ENCODE peak calls at places on chromosomes 12 and 14, in six cellular contexts. J is HFF-Myc, X is endothelial cell of umbilical vein, C is GM10248, Q is mesothelial cell of epicardium, K is H9. P is an unnamed sample.

GRCh38 chr12:106739815-106740552 is 34.5 kb upstream of the RIC8B start:
- DNase-seq in J (no peak), C (no peak), X (no peak), Q (no peak), K (no peak), P (no peak)

GRCh38 chr12:102172436-102172835 is 25.2 kb downstream of the PMCH start:
- DNase-seq in X (peak), J (no peak), Q (no peak), K (no peak), C (no peak), P (no peak)

GRCh38 chr12:9951026-9951652 is 19.0 kb upstream of the CLEC2A start:
- DNase-seq in K (no peak), J (no peak), X (no peak), Q (no peak), C (no peak), P (no peak)

GRCh38 chr12:116434155-116435065 is 124.8 kb upstream of the MAP1LC3B2 start:
- DNase-seq in K (peak), J (peak), C (no peak), Q (peak), X (peak), P (no peak)

GRCh38 chr14:92659765-92660561 is 88.5 kb downstream of the LGMN start:
- DNase-seq in C (no peak), X (no peak), Q (no peak), J (no peak), K (no peak), P (no peak)

GRCh38 chr14:36717363-36717762 is 55.7 kb downstream of the PAX9 start:
- DNase-seq in Q (no peak), K (peak), X (no peak), J (no peak), C (no peak), P (no peak)

GRCh38 chr12:47155457-47156166 is 75.9 kb upstream of the AMIGO2 start:
- DNase-seq in C (no peak), K (no peak), J (no peak), Q (no peak), X (no peak), P (no peak)

GRCh38 chr12:48682927-48683326 is 889 bp upstream of the KANSL2 start:
- DNase-seq in J (no peak), C (no peak), K (no peak), Q (no peak), X (no peak), P (no peak)

GRCh38 chr14:21668377-21668776 is 5.2 kb downstream of the OR4E1 start:
- DNase-seq in C (no peak), K (no peak), X (peak), J (no peak), Q (no peak), P (no peak)

GRCh38 chr14:104367811-104368750 is 211.5 kb upstream of the C14orf180 start:
- DNase-seq in J (no peak), Q (no peak), K (no peak), X (no peak), C (no peak), P (no peak)

GRCh38 chr14:60650382-60650961 is 1.2 kb upstream of the SIX1 start:
- DNase-seq in C (no peak), Q (no peak), K (no peak), X (no peak), J (no peak), P (no peak)

GRCh38 chr12:84920331-84920730 is 7.7 kb upstream of the SLC6A15 start:
- DNase-seq in C (no peak), K (no peak), X (no peak), J (no peak), Q (no peak), P (no peak)

GRCh38 chr14:64673748-64674147 is 30.5 kb upstream of the PLEKHG3 start:
- DNase-seq in K (no peak), J (no peak), X (no peak), Q (no peak), C (no peak), P (peak)

GRCh38 chr14:61477845-61478438 is 156.6 kb downstream of the PRKCH start:
- DNase-seq in C (no peak), J (no peak), Q (no peak), K (no peak), X (peak), P (peak)

GRCh38 chr12:77724367-77724957 is 106.2 kb upstream of the NAV3 start:
- DNase-seq in C (no peak), X (peak), J (no peak), K (no peak), Q (no peak), P (no peak)

GRCh38 chr14:21703357-21704339 is 30.0 kb upstream of the OR4E1 start:
- DNase-seq in J (no peak), X (no peak), C (no peak), K (no peak), Q (no peak), P (no peak)

GRCh38 chr12:100207311-100207710 is 6.7 kb downstream of the ACTR6 start:
- DNase-seq in J (no peak), X (no peak), Q (no peak), C (no peak), K (no peak), P (no peak)

GRCh38 chr14:30621354-30621953 is 665 bp upstream of the SCFD1 start:
- DNase-seq in X (no peak), J (no peak), Q (no peak), K (peak), C (no peak), P (peak)

GRCh38 chr12:72094490-72094889 is 155.8 kb downstream of the TPH2 start:
- DNase-seq in Q (no peak), X (no peak), K (no peak), J (no peak), C (no peak), P (no peak)

GRCh38 chr12:124774054-124774461 is 89.6 kb downstream of the SCARB1 start:
- DNase-seq in Q (no peak), K (no peak), C (peak), X (no peak), J (no peak), P (peak)

GRCh38 chr14:94097091-94097490 is 13.4 kb upstream of the IFI27 start:
- DNase-seq in K (no peak), X (no peak), J (no peak), Q (no peak), C (no peak), P (no peak)

GRCh38 chr14:65927871-65928270 is 515.3 kb downstream of the FUT8 start:
- DNase-seq in C (no peak), X (no peak), J (no peak), Q (no peak), K (no peak), P (no peak)

GRCh38 chr12:99154264-99154982 is 493.1 kb upstream of the GARIN6 start:
- DNase-seq in Q (peak), X (no peak), K (peak), J (no peak), C (no peak), P (no peak)

GRCh38 chr12:11840350-11840749 is 190.9 kb downstream of the ETV6 start:
- DNase-seq in K (no peak), J (no peak), C (no peak), Q (no peak), X (peak), P (no peak)

GRCh38 chr12:11307143-11307542 is 3.1 kb downstream of the PRB4 start:
- DNase-seq in K (no peak), C (no peak), Q (no peak), X (no peak), J (no peak), P (no peak)

GRCh38 chr12:76859621-76860020 is 19.2 kb downstream of the CSRP2 start:
- DNase-seq in X (no peak), J (no peak), K (no peak), Q (no peak), C (no peak), P (no peak)

GRCh38 chr12:108207791-108208730 is 79.0 kb downstream of the WSCD2 start:
- DNase-seq in C (no peak), X (no peak), Q (no peak), J (no peak), K (no peak), P (no peak)

GRCh38 chr12:53809005-53809404 is 57.2 kb upstream of the CISTR start:
- DNase-seq in J (no peak), C (no peak), K (no peak), Q (no peak), X (no peak), P (no peak)

GRCh38 chr14:84375235-84375634 is 1154.7 kb upstream of the FLRT2 start:
- DNase-seq in K (no peak), J (peak), X (peak), C (no peak), Q (no peak), P (no peak)

GRCh38 chr14:58280954-58281787 is 17.2 kb upstream of the ARID4A start:
- DNase-seq in K (no peak), Q (no peak), J (peak), X (peak), C (peak), P (peak)

GRCh38 chr14:64337901-64338615 is 43.9 kb upstream of the ESR2 start:
- DNase-seq in J (peak), K (peak), X (peak), C (peak), Q (peak), P (no peak)

GRCh38 chr12:113424915-113425823 is 3.0 kb downstream of the SDSL start:
- DNase-seq in C (peak), Q (peak), K (peak), J (no peak), X (peak), P (peak)

GRCh38 chr12:121072147-121072546 is 33.1 kb upstream of the OASL start:
- DNase-seq in C (no peak), Q (no peak), X (no peak), K (no peak), J (no peak), P (no peak)

GRCh38 chr14:65852689-65853088 is 440.2 kb downstream of the FUT8 start:
- DNase-seq in K (no peak), X (no peak), C (no peak), J (no peak), Q (no peak), P (no peak)

GRCh38 chr14:97705976-97706375 is 908.8 kb downstream of the VRK1 start:
- DNase-seq in J (no peak), X (no peak), Q (no peak), C (no peak), K (no peak), P (no peak)

GRCh38 chr12:113040722-113041168 is 15.8 kb upstream of the DTX1 start:
- DNase-seq in X (peak), J (peak), C (no peak), Q (no peak), K (no peak), P (no peak)

DNA sequence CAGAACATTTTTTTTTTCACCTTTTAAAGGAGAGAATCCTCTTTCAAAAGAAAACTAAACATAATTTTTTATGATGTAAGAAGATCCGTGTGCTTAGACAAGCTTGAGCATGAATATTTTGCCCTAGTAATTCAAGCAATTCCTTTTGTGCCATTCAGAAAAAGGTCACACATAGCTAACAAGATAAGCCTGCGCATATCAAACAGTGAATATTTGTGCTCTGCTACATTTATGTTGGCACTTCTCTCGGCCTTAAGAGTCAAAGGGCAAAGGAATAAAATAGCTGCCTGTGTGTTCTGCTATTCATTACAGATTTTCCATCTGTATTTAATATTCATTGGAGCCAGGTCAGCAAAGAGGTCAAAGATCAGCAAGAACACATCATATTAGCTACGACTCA is 163.4 kb downstream of the TMTC3 start:
- DNase-seq in J (no peak), C (no peak), X (peak), Q (no peak), K (no peak), P (no peak)
- TF ChIP-seq CTCF in J (no peak), C (no peak), X (no peak), Q (no peak), K (no peak), P (no peak)

DNA sequence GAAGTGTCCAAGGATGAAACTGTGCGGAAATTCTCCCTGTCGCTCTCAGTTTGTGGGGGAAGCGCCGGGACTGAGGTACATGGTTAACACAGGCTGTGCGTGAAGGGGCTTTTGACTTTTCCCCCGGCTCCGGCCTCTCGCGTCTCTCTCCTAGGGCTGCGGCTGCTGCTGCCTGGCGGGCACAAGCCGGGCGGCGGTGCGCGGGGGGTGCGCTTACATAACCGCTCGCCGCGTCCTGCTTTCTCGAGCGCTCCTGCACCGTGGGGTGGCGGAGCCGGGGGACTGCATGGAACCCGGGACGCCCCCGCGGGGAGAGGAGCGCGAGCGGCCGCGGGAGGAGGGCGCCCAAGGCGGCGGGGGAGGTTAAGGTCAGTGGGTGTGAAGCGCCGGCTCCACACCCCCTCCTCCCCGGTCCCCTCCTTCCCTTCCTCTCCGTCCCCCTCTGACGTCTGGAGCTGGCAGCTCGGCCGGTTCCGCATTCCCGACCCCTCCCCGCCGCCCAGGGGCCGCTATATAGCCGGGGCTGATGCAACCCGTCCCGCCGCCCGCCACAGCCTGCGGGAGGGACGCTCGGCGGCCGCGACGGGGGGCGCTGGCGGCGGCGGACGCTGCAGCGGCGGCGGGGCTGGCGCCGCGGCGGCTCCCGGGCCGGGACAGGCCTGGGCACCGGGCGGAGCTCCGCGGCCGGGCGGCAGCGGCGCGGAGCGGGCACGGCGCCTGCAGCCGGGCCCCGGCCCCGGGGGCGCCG is at the start of gene JDP2:
- DNase-seq in Q (peak), X (peak), K (peak), C (peak), J (no peak), P (peak)
- TF ChIP-seq CTCF in Q (no peak), X (peak), K (no peak), C (peak), J (no peak), P (peak)

GRCh38 chr12:3149505-3150307 is 72.5 kb downstream of the TSPAN9 start:
- DNase-seq in J (no peak), Q (no peak), C (no peak), X (no peak), K (no peak), P (no peak)
- TF ChIP-seq CTCF in J (no peak), Q (no peak), C (no peak), X (no peak), K (no peak), P (no peak)

GRCh38 chr12:122500685-122501488 is at the start of gene ZCCHC8:
- DNase-seq in J (peak), C (peak), Q (peak), K (peak), X (peak), P (peak)
- TF ChIP-seq CTCF in J (no peak), C (peak), Q (no peak), K (peak), X (no peak), P (peak)

GRCh38 chr12:25827747-25828146 is 130.7 kb upstream of the RASSF8 start:
- DNase-seq in J (no peak), K (no peak), X (no peak), C (no peak), Q (no peak), P (no peak)
- TF ChIP-seq CTCF in J (no peak), K (no peak), X (no peak), C (no peak), Q (no peak), P (no peak)

GRCh38 chr14:46377305-46377704 is 274.3 kb downstream of the RPL10L start:
- DNase-seq in K (peak), C (no peak), X (no peak), Q (no peak), J (no peak), P (no peak)
- TF ChIP-seq CTCF in K (no peak), C (no peak), X (no peak), Q (no peak), J (no peak), P (no peak)

DNA sequence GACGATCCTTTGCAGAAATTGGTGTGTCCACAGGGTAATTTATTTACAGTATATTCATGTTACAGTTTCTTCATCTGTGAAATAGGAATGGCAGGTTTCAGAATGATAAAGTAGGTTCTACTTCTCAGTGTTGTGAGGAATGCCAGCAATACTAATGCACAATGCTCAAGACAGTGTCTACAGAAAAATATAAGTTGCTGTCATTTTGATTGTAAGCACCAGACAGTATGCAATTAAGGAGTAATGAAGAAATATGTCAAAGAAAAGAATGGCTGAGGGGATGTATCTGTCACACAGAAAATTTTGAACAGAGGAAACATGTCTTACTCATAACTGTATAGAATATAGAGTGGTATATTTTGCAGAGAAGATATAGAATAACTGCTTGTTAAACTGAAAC is 525.4 kb downstream of the GALC start:
- DNase-seq in Q (no peak), C (no peak), J (no peak), X (no peak), K (no peak), P (no peak)
- TF ChIP-seq CTCF in Q (no peak), C (no peak), J (no peak), X (no peak), K (no peak), P (no peak)